ENCODE peak calls at places on chromosomes 6 and 20, in ten cellular contexts. One of them, this sample, is unnamed.

GRCh38 chr6:66605011-66605410 is 898.0 kb upstream of the EYS start:
- DNase-seq in HL-60: no peak
- DNase-seq in sigmoid colon: no peak
- DNase-seq in prostate gland: no peak
- DNase-seq in H1: no peak
- DNase-seq in breast epithelium: no peak
- DNase-seq in Panc1: no peak
- DNase-seq in GM23338: no peak
- DNase-seq in K562: no peak
- DNase-seq in spleen: no peak
- DNase-seq in this sample: no peak

GRCh38 chr6:166275714-166276166 is 32.5 kb downstream of the PRR18 start:
- DNase-seq in HL-60: no peak
- DNase-seq in spleen: peak
- DNase-seq in sigmoid colon: peak
- DNase-seq in prostate gland: peak
- DNase-seq in breast epithelium: no peak
- DNase-seq in GM23338: peak
- DNase-seq in K562: peak
- DNase-seq in Panc1: peak
- DNase-seq in H1: no peak
- DNase-seq in this sample: peak

GRCh38 chr6:34177181-34177591 is 31.3 kb upstream of the GRM4 start:
- DNase-seq in K562: no peak
- DNase-seq in spleen: peak
- DNase-seq in sigmoid colon: no peak
- DNase-seq in breast epithelium: no peak
- DNase-seq in Panc1: no peak
- DNase-seq in GM23338: no peak
- DNase-seq in prostate gland: no peak
- DNase-seq in HL-60: no peak
- DNase-seq in H1: no peak
- DNase-seq in this sample: no peak

GRCh38 chr20:54197621-54198604 is 10.0 kb upstream of the PFDN4 start:
- DNase-seq in H1: no peak
- DNase-seq in breast epithelium: no peak
- DNase-seq in sigmoid colon: no peak
- DNase-seq in GM23338: peak
- DNase-seq in HL-60: no peak
- DNase-seq in spleen: no peak
- DNase-seq in Panc1: no peak
- DNase-seq in K562: no peak
- DNase-seq in prostate gland: no peak
- DNase-seq in this sample: peak

GRCh38 chr6:70363741-70364493 is 49.4 kb upstream of the FAM135A start:
- DNase-seq in Panc1: no peak
- DNase-seq in HL-60: no peak
- DNase-seq in GM23338: peak
- DNase-seq in spleen: no peak
- DNase-seq in sigmoid colon: no peak
- DNase-seq in H1: no peak
- DNase-seq in breast epithelium: no peak
- DNase-seq in K562: no peak
- DNase-seq in prostate gland: no peak
- DNase-seq in this sample: no peak

GRCh38 chr20:40868568-40869223 is 159.9 kb upstream of the TOP1 start:
- DNase-seq in breast epithelium: no peak
- DNase-seq in prostate gland: no peak
- DNase-seq in Panc1: no peak
- DNase-seq in spleen: no peak
- DNase-seq in GM23338: no peak
- DNase-seq in sigmoid colon: no peak
- DNase-seq in K562: no peak
- DNase-seq in H1: no peak
- DNase-seq in HL-60: no peak
- DNase-seq in this sample: no peak

GRCh38 chr6:42405025-42405424 is 46.7 kb downstream of the TRERF1 start:
- DNase-seq in breast epithelium: no peak
- DNase-seq in spleen: no peak
- DNase-seq in prostate gland: no peak
- DNase-seq in HL-60: no peak
- DNase-seq in sigmoid colon: no peak
- DNase-seq in GM23338: peak
- DNase-seq in K562: no peak
- DNase-seq in Panc1: no peak
- DNase-seq in H1: no peak
- DNase-seq in this sample: no peak

GRCh38 chr20:59376109-59376841 is 75.9 kb downstream of the EDN3 start:
- DNase-seq in spleen: no peak
- DNase-seq in H1: no peak
- DNase-seq in Panc1: no peak
- DNase-seq in breast epithelium: no peak
- DNase-seq in K562: no peak
- DNase-seq in sigmoid colon: no peak
- DNase-seq in GM23338: no peak
- DNase-seq in prostate gland: no peak
- DNase-seq in HL-60: no peak
- DNase-seq in this sample: no peak

GRCh38 chr6:152121910-152122309 is 314.4 kb downstream of the ESR1 start:
- DNase-seq in H1: no peak
- DNase-seq in GM23338: no peak
- DNase-seq in HL-60: no peak
- DNase-seq in breast epithelium: no peak
- DNase-seq in Panc1: no peak
- DNase-seq in K562: no peak
- DNase-seq in sigmoid colon: no peak
- DNase-seq in prostate gland: no peak
- DNase-seq in spleen: no peak
- DNase-seq in this sample: no peak

GRCh38 chr6:152112503-152113261 is 305.2 kb downstream of the ESR1 start:
- DNase-seq in GM23338: no peak
- DNase-seq in sigmoid colon: peak
- DNase-seq in prostate gland: no peak
- DNase-seq in K562: no peak
- DNase-seq in breast epithelium: peak
- DNase-seq in H1: no peak
- DNase-seq in Panc1: no peak
- DNase-seq in HL-60: no peak
- DNase-seq in spleen: peak
- DNase-seq in this sample: no peak

GRCh38 chr6:152118224-152118623 is 310.7 kb downstream of the ESR1 start:
- DNase-seq in GM23338: no peak
- DNase-seq in spleen: no peak
- DNase-seq in Panc1: no peak
- DNase-seq in prostate gland: no peak
- DNase-seq in H1: no peak
- DNase-seq in sigmoid colon: no peak
- DNase-seq in HL-60: no peak
- DNase-seq in K562: no peak
- DNase-seq in breast epithelium: no peak
- DNase-seq in this sample: no peak

GRCh38 chr6:152118678-152119077 is 311.2 kb downstream of the ESR1 start:
- DNase-seq in Panc1: no peak
- DNase-seq in H1: no peak
- DNase-seq in K562: no peak
- DNase-seq in prostate gland: no peak
- DNase-seq in spleen: no peak
- DNase-seq in sigmoid colon: no peak
- DNase-seq in breast epithelium: no peak
- DNase-seq in GM23338: no peak
- DNase-seq in HL-60: no peak
- DNase-seq in this sample: no peak

DNA sequence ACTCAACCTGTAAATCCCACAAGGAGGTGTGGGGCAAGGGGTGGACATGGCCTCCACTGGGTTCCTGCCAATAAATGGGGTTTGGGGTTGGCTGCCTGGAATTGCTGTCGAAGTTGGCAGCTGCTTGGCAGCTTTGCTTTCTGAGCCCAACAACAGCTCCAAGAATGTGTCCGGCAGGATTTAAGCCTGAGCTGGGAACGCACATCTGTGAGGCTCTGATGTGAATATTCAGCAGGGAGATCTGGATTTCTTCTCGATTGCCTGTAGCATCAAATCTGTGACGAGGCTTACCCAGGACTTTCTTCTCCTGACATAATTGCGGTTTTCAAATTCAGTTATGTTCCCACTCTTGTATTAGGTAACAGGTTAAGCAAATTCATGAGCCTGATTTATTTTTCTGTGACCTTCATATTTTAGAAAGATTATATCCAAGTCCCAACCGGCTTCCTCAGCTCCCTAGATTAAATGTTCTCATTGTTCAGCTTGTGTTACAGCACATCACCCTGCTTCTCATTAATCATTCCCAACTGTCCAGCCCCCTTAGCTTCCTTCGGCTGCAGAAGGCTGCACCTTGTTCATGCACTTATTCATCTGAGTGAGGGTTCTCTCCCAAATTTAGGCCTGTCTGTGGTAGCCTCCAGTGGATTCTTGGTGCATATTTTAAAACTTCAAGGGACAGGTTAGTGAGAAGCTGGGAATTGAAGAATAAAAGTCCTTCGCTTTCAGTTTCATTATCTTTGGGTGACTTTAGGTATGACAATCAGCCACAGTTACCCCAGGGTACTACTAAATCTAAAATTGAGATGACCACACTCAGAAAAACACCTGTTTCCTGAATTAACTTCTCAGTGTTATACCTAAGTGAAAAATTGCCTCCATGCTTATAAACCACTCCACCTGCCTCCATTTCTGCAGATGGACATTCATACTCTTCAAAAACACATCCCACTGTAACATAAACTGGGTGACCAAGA is 310.0 kb downstream of the ESR1 start:
- DNase-seq in breast epithelium: no peak
- DNase-seq in GM23338: no peak
- DNase-seq in Panc1: no peak
- DNase-seq in HL-60: no peak
- DNase-seq in prostate gland: no peak
- DNase-seq in H1: no peak
- DNase-seq in spleen: no peak
- DNase-seq in K562: no peak
- DNase-seq in sigmoid colon: no peak
- DNase-seq in this sample: no peak
- H3K27ac ChIP-seq in breast epithelium: peak
- H3K27ac ChIP-seq in GM23338: no peak
- H3K27ac ChIP-seq in Panc1: no peak
- H3K27ac ChIP-seq in HL-60: no peak
- H3K27ac ChIP-seq in prostate gland: no peak
- H3K27ac ChIP-seq in H1: no peak
- H3K27ac ChIP-seq in spleen: peak
- H3K27ac ChIP-seq in K562: no peak
- H3K27ac ChIP-seq in sigmoid colon: no peak
- H3K27ac ChIP-seq in this sample: peak

GRCh38 chr20:13356591-13356990 is 135.5 kb downstream of the ISM1 start:
- DNase-seq in H1: no peak
- DNase-seq in breast epithelium: no peak
- DNase-seq in Panc1: no peak
- DNase-seq in prostate gland: no peak
- DNase-seq in spleen: no peak
- DNase-seq in K562: no peak
- DNase-seq in GM23338: no peak
- DNase-seq in HL-60: no peak
- DNase-seq in sigmoid colon: no peak
- DNase-seq in this sample: no peak
- TF ChIP-seq POLR2AphosphoS5 in H1: no peak
- TF ChIP-seq POLR2AphosphoS5 in breast epithelium: no peak
- TF ChIP-seq POLR2AphosphoS5 in Panc1: no peak
- TF ChIP-seq POLR2AphosphoS5 in prostate gland: no peak
- TF ChIP-seq POLR2AphosphoS5 in spleen: no peak
- TF ChIP-seq POLR2AphosphoS5 in K562: no peak
- TF ChIP-seq POLR2AphosphoS5 in GM23338: no peak
- TF ChIP-seq POLR2AphosphoS5 in HL-60: no peak
- TF ChIP-seq POLR2AphosphoS5 in sigmoid colon: no peak
- TF ChIP-seq POLR2AphosphoS5 in this sample: no peak

GRCh38 chr6:15255481-15256414 is 9.9 kb downstream of the JARID2 start:
- DNase-seq in HL-60: no peak
- DNase-seq in sigmoid colon: no peak
- DNase-seq in prostate gland: no peak
- DNase-seq in K562: no peak
- DNase-seq in spleen: no peak
- DNase-seq in GM23338: no peak
- DNase-seq in breast epithelium: no peak
- DNase-seq in Panc1: no peak
- DNase-seq in H1: no peak
- DNase-seq in this sample: no peak

GRCh38 chr6:15260099-15260821 is 14.4 kb downstream of the JARID2 start:
- DNase-seq in HL-60: no peak
- DNase-seq in GM23338: no peak
- DNase-seq in breast epithelium: no peak
- DNase-seq in prostate gland: no peak
- DNase-seq in spleen: no peak
- DNase-seq in K562: no peak
- DNase-seq in sigmoid colon: no peak
- DNase-seq in H1: no peak
- DNase-seq in Panc1: no peak
- DNase-seq in this sample: no peak

GRCh38 chr6:15256538-15257222 is 10.8 kb downstream of the JARID2 start:
- DNase-seq in sigmoid colon: no peak
- DNase-seq in GM23338: no peak
- DNase-seq in H1: no peak
- DNase-seq in HL-60: no peak
- DNase-seq in Panc1: no peak
- DNase-seq in spleen: no peak
- DNase-seq in prostate gland: no peak
- DNase-seq in breast epithelium: no peak
- DNase-seq in K562: no peak
- DNase-seq in this sample: no peak

GRCh38 chr6:15263780-15264374 is 18.0 kb downstream of the JARID2 start:
- DNase-seq in K562: peak
- DNase-seq in breast epithelium: no peak
- DNase-seq in H1: no peak
- DNase-seq in Panc1: no peak
- DNase-seq in spleen: no peak
- DNase-seq in sigmoid colon: no peak
- DNase-seq in GM23338: no peak
- DNase-seq in HL-60: no peak
- DNase-seq in prostate gland: no peak
- DNase-seq in this sample: no peak

DNA sequence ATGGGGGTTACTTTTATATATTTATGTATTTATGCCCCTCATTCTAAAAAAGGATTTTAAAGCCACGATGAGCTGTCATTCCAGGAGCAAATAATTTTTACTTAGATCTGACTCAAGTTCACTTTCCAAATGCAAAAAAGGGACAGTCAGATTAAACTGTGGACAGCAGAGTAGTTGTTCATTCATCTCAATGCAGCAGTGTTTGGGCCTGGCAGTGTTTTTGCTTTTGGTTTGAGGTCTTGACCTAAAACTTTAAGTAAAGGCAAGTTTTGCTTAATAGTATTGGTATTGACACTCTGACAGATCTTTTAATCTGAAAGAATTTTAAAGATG is 13.9 kb downstream of the JARID2 start:
- DNase-seq in K562: no peak
- DNase-seq in H1: no peak
- DNase-seq in breast epithelium: no peak
- DNase-seq in HL-60: no peak
- DNase-seq in GM23338: no peak
- DNase-seq in Panc1: no peak
- DNase-seq in spleen: no peak
- DNase-seq in sigmoid colon: no peak
- DNase-seq in prostate gland: no peak
- DNase-seq in this sample: no peak
- H3K27ac ChIP-seq in K562: no peak
- H3K27ac ChIP-seq in H1: no peak
- H3K27ac ChIP-seq in breast epithelium: no peak
- H3K27ac ChIP-seq in HL-60: no peak
- H3K27ac ChIP-seq in GM23338: no peak
- H3K27ac ChIP-seq in Panc1: no peak
- H3K27ac ChIP-seq in spleen: peak
- H3K27ac ChIP-seq in sigmoid colon: peak
- H3K27ac ChIP-seq in prostate gland: no peak
- H3K27ac ChIP-seq in this sample: no peak

GRCh38 chr6:7237653-7238190 is 75.3 kb downstream of the SSR1 start:
- DNase-seq in K562: no peak
- DNase-seq in Panc1: no peak
- DNase-seq in sigmoid colon: no peak
- DNase-seq in spleen: no peak
- DNase-seq in HL-60: no peak
- DNase-seq in GM23338: no peak
- DNase-seq in prostate gland: no peak
- DNase-seq in H1: no peak
- DNase-seq in breast epithelium: no peak
- DNase-seq in this sample: no peak
- TF ChIP-seq POLR2AphosphoS5 in K562: no peak
- TF ChIP-seq POLR2AphosphoS5 in Panc1: no peak
- TF ChIP-seq POLR2AphosphoS5 in sigmoid colon: no peak
- TF ChIP-seq POLR2AphosphoS5 in spleen: no peak
- TF ChIP-seq POLR2AphosphoS5 in HL-60: no peak
- TF ChIP-seq POLR2AphosphoS5 in GM23338: no peak
- TF ChIP-seq POLR2AphosphoS5 in prostate gland: no peak
- TF ChIP-seq POLR2AphosphoS5 in H1: no peak
- TF ChIP-seq POLR2AphosphoS5 in breast epithelium: no peak
- TF ChIP-seq POLR2AphosphoS5 in this sample: no peak